ENCODE peak calls at places on chromosomes 5 and 9, in four cellular contexts. I is RCC 7860, A is neural progenitor cell, C is activated T-cell treated with anti-CD3 and anti-CD28 coated beads for 24 hours. S is an unnamed sample.

GRCh38 chr5:37774912-37775483 is 64.8 kb downstream of the GDNF start:
- DNase-seq in I (no peak), A (peak; percentile 24), C (no peak), S (peak; percentile 26)

GRCh38 chr9:98479967-98480847 is 224.8 kb upstream of the TBC1D2 start:
- DNase-seq in I (peak; percentile 70), A (no peak), C (no peak), S (no peak)

GRCh38 chr9:95754533-95755420 is 120.7 kb upstream of the ERCC6L2 start:
- DNase-seq in I (no peak), A (peak; percentile 75), C (no peak), S (no peak)

GRCh38 chr9:13806731-13807130 is 507.2 kb downstream of the NFIB start:
- DNase-seq in I (no peak), A (no peak), C (no peak), S (no peak)

GRCh38 chr5:175814676-175815075 is 56.7 kb upstream of the CPLX2 start:
- DNase-seq in I (peak; percentile 65), A (no peak), C (no peak), S (no peak)

GRCh38 chr9:112176410-112177010 is 1.4 kb upstream of the SUSD1 start:
- DNase-seq in I (no peak), A (no peak), C (no peak), S (no peak)

GRCh38 chr5:130652178-130652577 is 512.9 kb downstream of the HINT1 start:
- DNase-seq in I (peak; percentile 40), A (no peak), C (no peak), S (no peak)

GRCh38 chr5:119055267-119055666 is 15.6 kb upstream of the DMXL1 start:
- DNase-seq in I (no peak), A (no peak), C (no peak), S (no peak)

GRCh38 chr5:37391591-37391990 is 12.5 kb downstream of the WDR70 start:
- DNase-seq in I (no peak), A (no peak), C (no peak), S (no peak)

GRCh38 chr5:35884125-35884788 is 27.6 kb downstream of the IL7R start:
- DNase-seq in I (peak; percentile 94), A (no peak), C (no peak), S (no peak)

GRCh38 chr5:157540707-157541451 is 34.7 kb downstream of the ADAM19 start:
- DNase-seq in I (peak; percentile 56), A (peak; percentile 15), C (peak; percentile 41), S (peak; percentile 47)

GRCh38 chr5:134545070-134545868 is 19.8 kb downstream of the JADE2 start:
- DNase-seq in I (no peak), A (no peak), C (no peak), S (peak; percentile 15)

GRCh38 chr9:124969401-124969800 is 28.5 kb upstream of the GOLGA1 start:
- DNase-seq in I (no peak), A (no peak), C (no peak), S (no peak)

GRCh38 chr9:121735065-121735791 is 83.8 kb downstream of the DAB2IP start:
- DNase-seq in I (peak; percentile 34), A (peak; percentile 80), C (no peak), S (no peak)

GRCh38 chr9:36765077-36765390 is 192.3 kb downstream of the MELK start:
- DNase-seq in I (no peak), A (peak; percentile 10), C (no peak), S (no peak)

GRCh38 chr5:43036856-43037711 is 3.0 kb downstream of the ANXA2R start:
- DNase-seq in I (peak; percentile 23), A (peak; percentile 59), C (no peak), S (no peak)

GRCh38 chr5:172758077-172758835 is 12.7 kb downstream of the DUSP1 start:
- DNase-seq in I (peak; percentile 98), A (peak; percentile 37), C (no peak), S (no peak)

GRCh38 chr9:107733530-107733907 is 243.9 kb upstream of the KLF4 start:
- DNase-seq in I (no peak), A (no peak), C (no peak), S (no peak)

GRCh38 chr9:129052592-129052991 is 16.2 kb downstream of the MIGA2 start:
- DNase-seq in I (no peak), A (no peak), C (no peak), S (no peak)

GRCh38 chr5:36552626-36553393 is 53.6 kb upstream of the SLC1A3 start:
- DNase-seq in I (no peak), A (no peak), C (no peak), S (no peak)